ENCODE peak calls at places on chromosomes 11 and 22, in four cellular contexts. S is astrocyte of the spinal cord, D is ACHN, B is IMR-90. M is an unnamed sample.

GRCh38 chr11:2827792-2828191 is 57.8 kb downstream of the CDKN1C start:
- DNase-seq in D (no peak), B (no peak), S (no peak), M (no peak)

GRCh38 chr11:66543263-66544107 is 2.4 kb downstream of the ZDHHC24 start:
- DNase-seq in B (peak; percentile 57), D (no peak), S (peak; percentile 46), M (no peak)

GRCh38 chr11:105368711-105369110 is 229.1 kb upstream of the CARD18 start:
- DNase-seq in S (no peak), D (no peak), B (no peak), M (no peak)

GRCh38 chr11:288328-289144 is at the start of gene PGGHG:
- DNase-seq in S (no peak), D (peak; percentile 36), B (no peak), M (peak; percentile 12)

GRCh38 chr11:94800394-94800793 is 32.2 kb downstream of the AMOTL1 start:
- DNase-seq in D (no peak), S (peak; percentile 48), B (no peak), M (no peak)

GRCh38 chr11:73916435-73916834 is 34.4 kb upstream of the DNAJB13 start:
- DNase-seq in B (peak; percentile 53), S (peak; percentile 13), D (no peak), M (no peak)

GRCh38 chr11:47257518-47258316 is at the start of gene NR1H3:
- DNase-seq in S (peak; percentile 59), B (peak; percentile 66), D (peak; percentile 64), M (no peak)

GRCh38 chr22:23369054-23369685 is 188.9 kb downstream of the BCR start:
- DNase-seq in D (no peak), B (no peak), S (no peak), M (no peak)

GRCh38 chr22:24894998-24895397 is 51.5 kb downstream of the LHFPL7 start:
- DNase-seq in S (peak; percentile 77), B (no peak), D (peak; percentile 45), M (no peak)

M was measured in amniotic stem cell.